ENCODE peak calls at places on chromosome 1, in six cellular contexts. C, A, F, Q, K and J are unnamed samples.

GRCh38 chr1:17875882-17876280 is 120.7 kb downstream of the ACTL8 start:
- DNase-seq in C (no peak), A (no peak), F (no peak), Q (no peak), K (no peak), J (no peak)

GRCh38 chr1:27959792-27960603 is at the start of gene XKR8:
- DNase-seq in C (peak; percentile 94), A (peak; percentile 68), F (peak; percentile 86), Q (peak; percentile 86), K (peak; percentile 89), J (peak; percentile 93)

GRCh38 chr1:101293461-101294045 is 56.7 kb downstream of the S1PR1 start:
- DNase-seq in C (no peak), A (no peak), F (peak; percentile 36), Q (no peak), K (no peak), J (no peak)

GRCh38 chr1:150974580-150975478 is at the start of gene CERS2:
- DNase-seq in C (peak; percentile 87), A (peak; percentile 41), F (peak; percentile 77), Q (peak; percentile 63), K (peak; percentile 88), J (peak; percentile 89)

GRCh38 chr1:10374442-10374860 is 24.4 kb upstream of the PGD start:
- DNase-seq in C (no peak), A (no peak), F (no peak), Q (no peak), K (no peak), J (no peak)

GRCh38 chr1:56676571-56677035 is 31.5 kb downstream of the PRKAA2 start:
- DNase-seq in C (no peak), A (no peak), F (no peak), Q (no peak), K (no peak), J (no peak)

GRCh38 chr1:229059671-229060079 is 211.2 kb upstream of the RAB4A start:
- DNase-seq in C (no peak), A (no peak), F (no peak), Q (no peak), K (no peak), J (no peak)

GRCh38 chr1:159595006-159595405 is 7.4 kb downstream of the APCS start:
- DNase-seq in C (no peak), A (no peak), F (no peak), Q (no peak), K (no peak), J (no peak)

GRCh38 chr1:75127916-75128717 is 6.1 kb upstream of the LHX8 start:
- DNase-seq in C (peak; percentile 36), A (no peak), F (no peak), Q (no peak), K (no peak), J (no peak)

GRCh38 chr1:60989745-60990718 is 92.3 kb upstream of the NFIA start:
- DNase-seq in C (no peak), A (no peak), F (no peak), Q (no peak), K (no peak), J (no peak)

GRCh38 chr1:117312453-117313138 is 54.7 kb upstream of the MAN1A2 start:
- DNase-seq in C (peak; percentile 47), A (no peak), F (no peak), Q (no peak), K (no peak), J (peak; percentile 14)

GRCh38 chr1:25598879-25599278 is 17.7 kb upstream of the MAN1C1 start:
- DNase-seq in C (no peak), A (no peak), F (no peak), Q (no peak), K (no peak), J (no peak)

GRCh38 chr1:90727917-90728655 is 11.0 kb upstream of the BARHL2 start:
- DNase-seq in C (peak; percentile 64), A (no peak), F (no peak), Q (no peak), K (no peak), J (no peak)

GRCh38 chr1:39490596-39491145 is 765 bp upstream of the BMP8A start:
- DNase-seq in C (peak; percentile 62), A (no peak), F (peak; percentile 15), Q (peak; percentile 31), K (peak; percentile 44), J (no peak)

GRCh38 chr1:42777860-42778259 is 6.9 kb upstream of the TMEM269 start:
- DNase-seq in C (peak; percentile 77), A (no peak), F (peak; percentile 40), Q (no peak), K (no peak), J (no peak)

GRCh38 chr1:32810358-32810757 is 6.8 kb downstream of the YARS1 start:
- DNase-seq in C (no peak), A (no peak), F (no peak), Q (no peak), K (no peak), J (no peak)

GRCh38 chr1:24277420-24278169 is 41.6 kb upstream of the GRHL3 start:
- DNase-seq in C (no peak), A (no peak), F (peak; percentile 16), Q (no peak), K (no peak), J (no peak)

GRCh38 chr1:2091611-2092604 is 41.7 kb downstream of the PRKCZ start:
- DNase-seq in C (peak; percentile 83), A (no peak), F (peak; percentile 64), Q (no peak), K (peak; percentile 80), J (peak; percentile 80)

GRCh38 chr1:152112885-152113432 is 2.3 kb downstream of the TCHH start:
- DNase-seq in C (no peak), A (no peak), F (no peak), Q (no peak), K (no peak), J (no peak)

GRCh38 chr1:89832481-89833127 is 11.8 kb downstream of the LRRC8D start:
- DNase-seq in C (peak; percentile 63), A (no peak), F (no peak), Q (no peak), K (no peak), J (no peak)

GRCh38 chr1:110633646-110634030 is 27.5 kb upstream of the KCNA2 start:
- DNase-seq in C (no peak), A (no peak), F (no peak), Q (no peak), K (no peak), J (no peak)

GRCh38 chr1:229759037-229759435 is 133.0 kb downstream of the URB2 start:
- DNase-seq in C (no peak), A (no peak), F (no peak), Q (no peak), K (no peak), J (no peak)

GRCh38 chr1:31198150-31198549 is 41.5 kb downstream of the NKAIN1 start:
- DNase-seq in C (no peak), A (no peak), F (no peak), Q (no peak), K (no peak), J (no peak)

GRCh38 chr1:40692429-40692905 is 963 bp downstream of the NFYC start:
- DNase-seq in C (peak; percentile 63), A (no peak), F (no peak), Q (no peak), K (no peak), J (no peak)

GRCh38 chr1:7300893-7301292 is 470.2 kb upstream of the VAMP3 start:
- DNase-seq in C (no peak), A (no peak), F (no peak), Q (no peak), K (peak; percentile 43), J (no peak)

GRCh38 chr1:85799734-85800133 is 91.5 kb upstream of the ZNHIT6 start:
- DNase-seq in C (no peak), A (no peak), F (no peak), Q (no peak), K (no peak), J (no peak)

GRCh38 chr1:180343931-180344406 is 113.9 kb downstream of the LHX4 start:
- DNase-seq in C (no peak), A (no peak), F (no peak), Q (peak; percentile 77), K (peak; percentile 82), J (peak; percentile 59)

GRCh38 chr1:70909262-70909817 is 138.3 kb downstream of the PTGER3 start:
- DNase-seq in C (no peak), A (no peak), F (no peak), Q (no peak), K (no peak), J (no peak)

GRCh38 chr1:235648407-235648907 is 1.1 kb downstream of the GNG4 start:
- DNase-seq in C (peak; percentile 61), A (no peak), F (no peak), Q (peak; percentile 63), K (peak; percentile 64), J (peak; percentile 66)